ENCODE peak calls at places on chromosomes 2 and 18, in five cellular contexts. O is CD4-positive, CD25-positive, alpha-beta regulatory T cell; Y is sigmoid colon; N is mucosa of descending colon; C is right lobe of liver. L is an unnamed sample.

GRCh38 chr2:186687774-186688173 is 6.1 kb upstream of the FAM171B start:
- DNase-seq in O (no peak), C (no peak), N (no peak), Y (no peak), L (peak; percentile 6)

GRCh38 chr18:34738173-34738894 is 28.2 kb downstream of the DTNA start:
- DNase-seq in O (no peak), C (no peak), Y (no peak), N (no peak), L (peak; percentile 54)

GRCh38 chr2:9024575-9024974 is 21.1 kb upstream of the MBOAT2 start:
- DNase-seq in C (no peak), O (no peak), Y (no peak), N (no peak), L (no peak)

GRCh38 chr18:46555724-46556123 is 101.3 kb downstream of the LOXHD1 start:
- DNase-seq in Y (no peak), O (no peak), N (no peak), C (no peak), L (no peak)

GRCh38 chr18:62606106-62606505 is 83.3 kb downstream of the ZCCHC2 start:
- DNase-seq in Y (no peak), C (no peak), O (no peak), N (no peak), L (no peak)

GRCh38 chr2:54106631-54107454 is 8.6 kb upstream of the ACYP2 start:
- DNase-seq in N (no peak), O (peak; percentile 58), Y (no peak), C (no peak), L (peak; percentile 81)

GRCh38 chr2:228181098-228182019 is at the start of gene SPHKAP:
- DNase-seq in C (no peak), O (no peak), N (no peak), Y (no peak), L (no peak)

GRCh38 chr18:12015697-12016062 is 34.4 kb downstream of the IMPA2 start:
- DNase-seq in N (peak; percentile 85), O (no peak), Y (peak; percentile 90), C (peak; percentile 89), L (peak; percentile 70)

GRCh38 chr2:216992056-216992455 is 132.2 kb upstream of the TNP1 start:
- DNase-seq in C (no peak), O (no peak), Y (no peak), N (no peak), L (peak; percentile 24)

GRCh38 chr2:218831378-218831990 is at the start of gene PRKAG3:
- DNase-seq in N (no peak), O (no peak), Y (no peak), C (no peak), L (no peak)

GRCh38 chr18:67081866-67082265 is 434.7 kb downstream of the DSEL start:
- DNase-seq in C (no peak), N (no peak), Y (no peak), O (no peak), L (no peak)

GRCh38 chr18:12403601-12404506 is 3.9 kb upstream of the PRELID3A start:
- DNase-seq in C (no peak), Y (no peak), N (no peak), O (no peak), L (peak; percentile 86)

GRCh38 chr2:126368778-126369177 is 287.2 kb upstream of the GYPC start:
- DNase-seq in N (no peak), O (no peak), Y (no peak), C (no peak), L (no peak)

GRCh38 chr2:133788391-133788790 is 220.1 kb upstream of the NCKAP5 start:
- DNase-seq in Y (no peak), O (no peak), C (no peak), N (no peak), L (no peak)

GRCh38 chr18:52394602-52395001 is 54.6 kb downstream of the DCC start:
- DNase-seq in Y (no peak), N (no peak), O (no peak), C (no peak), L (no peak)

GRCh38 chr2:88600038-88600465 is 27.2 kb downstream of the EIF2AK3 start:
- DNase-seq in O (peak; percentile 55), C (no peak), Y (no peak), N (no peak), L (peak; percentile 87)

GRCh38 chr18:8704361-8705279 is 736 bp upstream of the MTCL1 start:
- DNase-seq in N (peak; percentile 89), Y (peak; percentile 95), C (peak; percentile 92), O (peak; percentile 71), L (peak; percentile 97)

GRCh38 chr2:112936927-112937232 is 25.9 kb downstream of the IL37 start:
- DNase-seq in C (no peak), Y (no peak), O (no peak), N (no peak), L (no peak)

GRCh38 chr2:4140284-4140962 is 437.0 kb downstream of the DCDC2C start:
- DNase-seq in N (no peak), Y (no peak), C (no peak), O (no peak), L (no peak)

GRCh38 chr2:37827911-37828411 is 97.1 kb upstream of the RMDN2 start:
- DNase-seq in O (no peak), Y (no peak), N (no peak), C (no peak), L (peak; percentile 55)

GRCh38 chr2:160375802-160376469 is 117.7 kb downstream of the RBMS1 start:
- DNase-seq in N (no peak), Y (no peak), C (no peak), O (no peak), L (peak; percentile 55)

GRCh38 chr2:85736456-85737355 is 17.1 kb upstream of the ATOH8 start:
- DNase-seq in O (no peak), Y (no peak), N (no peak), C (no peak), L (no peak)

GRCh38 chr2:143161982-143162837 is 33.0 kb downstream of the ARHGAP15 start:
- DNase-seq in N (no peak), C (no peak), O (peak; percentile 67), Y (no peak), L (peak; percentile 21)

GRCh38 chr2:233912799-233913423 is 4.3 kb upstream of the TRPM8 start:
- DNase-seq in N (no peak), C (no peak), Y (no peak), O (no peak), L (peak; percentile 52)

GRCh38 chr18:12742453-12742852 is 39.6 kb downstream of the PSMG2 start:
- DNase-seq in O (no peak), Y (no peak), C (no peak), N (no peak), L (peak; percentile 23)

GRCh38 chr2:42844901-42845685 is 52.7 kb upstream of the HAAO start:
- DNase-seq in O (no peak), C (no peak), Y (peak; percentile 89), N (peak; percentile 69), L (no peak)

DNA sequence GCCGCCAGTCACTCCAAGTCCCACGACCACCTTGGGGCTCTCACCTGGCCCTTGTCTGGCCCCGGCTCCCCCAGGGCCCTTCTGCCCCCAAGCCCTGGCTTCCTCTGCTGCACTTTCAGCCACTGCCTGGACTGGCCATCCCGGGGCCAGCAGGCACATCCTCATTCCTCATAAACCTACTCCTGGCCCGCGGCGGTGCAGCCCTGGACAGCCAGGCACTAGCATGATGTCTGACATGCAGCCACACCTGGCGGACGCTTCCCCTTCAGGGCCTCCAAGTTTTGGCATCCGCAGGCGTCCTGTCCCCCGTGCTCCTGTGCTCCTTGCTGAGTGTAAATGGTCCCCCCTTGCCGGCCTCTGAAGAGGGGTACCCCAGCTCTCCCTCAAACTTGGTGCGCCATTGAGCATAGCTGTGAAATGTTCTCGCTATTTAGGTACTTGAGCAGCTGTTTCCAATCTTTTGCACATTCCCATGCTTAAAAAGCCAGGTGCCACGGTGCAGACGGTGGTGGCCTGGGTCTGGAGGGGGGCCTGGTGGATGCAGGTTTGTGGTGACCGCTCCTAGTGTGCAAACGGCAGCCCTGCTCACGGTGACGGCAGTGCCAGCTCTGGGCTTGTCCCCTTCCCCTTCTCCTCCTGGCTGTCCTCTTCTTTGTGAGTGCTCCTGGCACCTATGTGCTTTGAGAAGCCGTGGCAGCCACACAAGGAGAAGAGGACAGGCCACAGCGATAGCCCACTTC is 123.8 kb downstream of the MBP start:
- DNase-seq in O (no peak), C (no peak), N (no peak), Y (no peak), L (no peak)
- H3K36me3 ChIP-seq in O (peaks cover 44% of the 10 kb centered on the region), C (peaks cover 12% of the 10 kb centered on the region), N (peaks cover 8% of the 10 kb centered on the region), Y (no peaks in the 10 kb centered on the region), L (no peaks in the 10 kb centered on the region)

GRCh38 chr18:57833441-57834101 is 30.5 kb upstream of the ATP8B1 start:
- DNase-seq in C (no peak), O (no peak), Y (no peak), N (no peak), L (peak; percentile 41)
- H3K4me3 ChIP-seq in C (no peak overlapping the region), O (peak overlapping the region; percentile 76), Y (no peak overlapping the region), N (no peak overlapping the region), L (no peak overlapping the region)

DNA sequence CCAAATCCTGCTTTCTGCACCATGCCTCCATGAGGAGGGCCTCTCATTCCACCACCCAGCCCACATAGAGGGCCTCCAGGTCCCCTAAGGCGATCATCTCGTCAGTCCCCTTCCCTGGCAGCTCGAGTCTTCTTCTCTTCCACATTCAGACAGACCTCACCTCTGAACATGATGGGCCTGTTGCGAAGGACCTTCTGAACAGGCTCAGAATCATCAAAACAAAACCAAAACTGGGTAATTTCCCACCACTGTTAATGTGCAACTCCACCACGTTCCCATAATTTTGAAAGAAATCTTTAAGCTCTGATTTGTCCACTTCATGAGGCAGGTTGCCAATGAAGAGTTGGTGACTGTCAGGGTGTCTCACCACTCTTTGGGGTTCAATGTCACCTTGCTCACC is 20.4 kb downstream of the ZRANB3 start:
- DNase-seq in C (no peak), O (no peak), Y (no peak), N (no peak), L (no peak)
- H3K36me3 ChIP-seq in C (no peaks in the 10 kb centered on the region), O (no peaks in the 10 kb centered on the region), Y (no peaks in the 10 kb centered on the region), N (no peaks in the 10 kb centered on the region), L (no peaks in the 10 kb centered on the region)

GRCh38 chr2:7194950-7195349 is 277.7 kb downstream of the RNF144A start:
- DNase-seq in C (no peak), N (no peak), O (no peak), Y (no peak), L (no peak)

GRCh38 chr2:7189106-7189505 is 271.9 kb downstream of the RNF144A start:
- DNase-seq in C (no peak), N (no peak), O (no peak), Y (no peak), L (no peak)

GRCh38 chr2:7193457-7193856 is 276.2 kb downstream of the RNF144A start:
- DNase-seq in N (no peak), Y (no peak), O (no peak), C (no peak), L (no peak)

GRCh38 chr2:7191927-7192326 is 274.7 kb downstream of the RNF144A start:
- DNase-seq in O (no peak), N (no peak), Y (no peak), C (no peak), L (peak; percentile 83)

DNA sequence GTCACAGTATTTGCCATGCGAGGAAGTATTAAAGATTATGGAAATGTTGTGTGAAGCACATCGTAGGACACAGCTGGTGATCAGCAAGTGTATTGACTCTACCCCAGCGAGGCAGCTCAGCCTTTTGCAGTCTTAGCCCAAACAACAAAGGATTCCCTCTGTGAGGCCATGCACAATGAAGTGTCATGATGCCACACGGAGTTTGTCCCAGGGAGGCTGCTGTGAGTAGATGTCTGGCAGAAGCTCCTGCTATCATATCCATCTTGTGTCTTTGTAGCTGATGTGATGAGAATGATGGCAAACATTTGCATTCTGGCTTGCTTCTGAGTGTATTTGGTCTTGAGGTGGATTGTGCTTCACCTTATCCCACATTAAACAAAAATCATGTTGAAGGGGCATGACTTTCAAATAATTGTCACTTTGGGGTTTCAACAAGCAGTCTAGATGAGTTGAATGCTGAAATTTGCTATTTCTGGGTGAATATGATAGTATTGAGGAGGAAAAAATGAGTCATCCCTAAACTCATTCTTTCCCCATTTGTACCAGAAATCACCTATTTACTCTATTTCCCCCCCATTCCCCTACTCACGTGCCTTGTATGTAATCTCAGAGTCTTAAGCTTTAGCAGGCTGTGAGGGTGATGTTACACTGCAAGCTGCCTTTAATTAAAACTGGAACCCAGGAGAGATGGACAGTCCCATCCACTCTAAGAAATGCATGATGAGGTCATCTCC is 273.5 kb downstream of the RNF144A start:
- DNase-seq in N (no peak), Y (no peak), O (no peak), C (no peak), L (peak; percentile 13)
- H3K4me3 ChIP-seq in N (no peak overlapping the region), Y (no peak overlapping the region), O (no peak overlapping the region), C (no peak overlapping the region), L (no peak overlapping the region)